ENCODE peak calls at places on chromosomes 7 and 10, in five cellular contexts. U, A, L, J and B are unnamed samples.

GRCh38 chr7:116859323-116859722 is 3.1 kb upstream of the CAPZA2 start:
- DNase-seq in L (peak), J (no peak), U (no peak), A (no peak), B (peak)

GRCh38 chr7:11331128-11332102 is 357.7 kb downstream of the PHF14 start:
- DNase-seq in U (no peak), A (no peak), J (no peak), L (no peak), B (no peak)

GRCh38 chr10:70297224-70297623 is 13.4 kb upstream of the NPFFR1 start:
- DNase-seq in U (no peak), L (no peak), J (no peak), A (no peak), B (no peak)

GRCh38 chr7:40015790-40016296 is 65.8 kb downstream of the CDK13 start:
- DNase-seq in J (no peak), L (peak), A (no peak), U (no peak), B (peak)

GRCh38 chr7:151550601-151551286 is 31.0 kb upstream of the RHEB start:
- DNase-seq in J (no peak), U (peak), L (peak), A (no peak), B (no peak)

GRCh38 chr7:70505886-70506285 is 626.1 kb upstream of the GALNT17 start:
- DNase-seq in U (no peak), L (no peak), J (no peak), A (no peak), B (no peak)

GRCh38 chr7:38451840-38452239 is 178.4 kb upstream of the TARP start:
- DNase-seq in A (no peak), L (peak), U (no peak), J (peak), B (peak)

GRCh38 chr10:14282271-14282670 is 48.5 kb downstream of the FRMD4A start:
- DNase-seq in L (peak), J (no peak), A (no peak), U (no peak), B (no peak)

GRCh38 chr10:13788701-13789447 is 202.1 kb downstream of the PRPF18 start:
- DNase-seq in A (peak), L (peak), J (no peak), U (no peak), B (peak)

GRCh38 chr7:130970696-130971095 is 236.7 kb upstream of the KLF14 start:
- DNase-seq in J (no peak), U (no peak), A (no peak), L (no peak), B (peak)